ENCODE peak calls at places on chromosomes 12 and 14, in seven cellular contexts. S, T, C, J, L, O and Q are unnamed samples.

GRCh38 chr12:10235761-10236631 is 23.3 kb downstream of the GABARAPL1 start:
- DNase-seq in O (peak), J (no peak), C (peak), T (peak), S (peak), L (peak), Q (no peak)

GRCh38 chr12:5945071-5946008 is at the start of gene ANO2:
- DNase-seq in C (peak), T (no peak), L (no peak), O (peak), S (no peak), J (no peak), Q (peak)

GRCh38 chr14:23481362-23481970 is 12.0 kb downstream of the NGDN start:
- DNase-seq in O (peak), S (peak), T (no peak), C (no peak), J (no peak), L (no peak), Q (no peak)

GRCh38 chr12:105084251-105085250 is at the start of gene ALDH1L2:
- DNase-seq in C (peak), O (peak), T (peak), L (peak), J (peak), S (peak), Q (peak)

GRCh38 chr14:67477926-67478915 is 10.3 kb downstream of the TMEM229B start:
- DNase-seq in C (no peak), J (no peak), L (no peak), S (no peak), T (no peak), O (no peak), Q (peak)

GRCh38 chr12:52606581-52607241 is 5.4 kb upstream of the KRT72 start:
- DNase-seq in T (no peak), J (no peak), C (no peak), L (peak), S (peak), O (no peak), Q (no peak)

GRCh38 chr12:2845280-2845679 is 10.4 kb upstream of the NRIP2 start:
- DNase-seq in C (no peak), S (peak), L (no peak), O (no peak), J (peak), T (no peak), Q (no peak)

GRCh38 chr12:47808049-47808448 is 11.7 kb downstream of the HDAC7 start:
- DNase-seq in L (peak), O (peak), C (peak), T (no peak), S (peak), J (peak), Q (no peak)

GRCh38 chr12:47651368-47652254 is 54.2 kb downstream of the RPAP3 start:
- DNase-seq in L (peak), T (peak), C (peak), S (peak), O (peak), J (peak), Q (no peak)

DNA sequence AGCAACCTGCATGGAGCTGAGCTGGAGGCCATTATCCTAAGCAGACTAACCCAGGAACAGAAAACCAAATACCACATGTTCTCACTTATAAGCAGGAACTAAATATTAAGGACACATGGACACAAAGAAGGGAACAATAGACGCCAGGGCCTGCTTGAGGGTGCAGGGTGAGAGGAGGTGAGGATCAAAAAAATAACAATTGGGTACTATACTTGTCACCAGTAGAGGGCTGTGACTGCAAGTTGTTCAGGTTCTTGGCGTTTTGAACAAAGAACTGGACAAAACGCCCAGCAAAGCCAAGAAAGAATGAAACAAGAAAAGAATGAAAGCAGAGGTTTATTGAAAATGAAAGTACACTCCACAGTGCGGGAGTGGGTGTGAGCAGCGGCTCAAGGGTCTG is 208.5 kb upstream of the NEDD1 start:
- DNase-seq in J (no peak), L (no peak), S (no peak), C (no peak), T (no peak), O (no peak), Q (no peak)
- TF ChIP-seq CTCF in J (peak), L (no peak), S (peak), C (no peak), T (peak), O (no peak), Q (no peak)

DNA sequence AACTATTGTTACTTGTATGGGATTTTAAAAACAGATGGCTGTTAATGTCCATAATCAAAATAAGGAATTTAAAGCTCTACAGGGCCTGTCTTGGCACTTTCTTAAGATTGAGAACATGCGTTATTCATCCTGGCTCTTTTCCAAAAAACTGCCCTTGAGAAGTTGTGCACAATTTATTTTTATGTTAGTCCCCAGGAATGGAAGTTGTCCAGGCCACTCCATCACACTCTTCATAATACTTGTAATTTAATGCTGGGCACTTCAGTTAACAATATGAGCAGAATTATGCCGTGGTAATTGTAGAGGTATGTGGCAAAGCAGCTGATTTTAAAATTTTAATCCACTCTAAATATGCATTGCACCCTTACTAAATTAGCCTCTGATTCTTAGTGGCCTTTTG is 51.8 kb upstream of the REP15 start:
- DNase-seq in C (no peak), L (no peak), S (peak), O (no peak), T (no peak), J (peak), Q (no peak)
- TF ChIP-seq CTCF in C (no peak), L (no peak), S (no peak), O (no peak), T (no peak), J (no peak), Q (no peak)

GRCh38 chr12:50258167-50258551 is 25.2 kb downstream of the LIMA1 start:
- DNase-seq in O (no peak), C (no peak), L (no peak), S (no peak), J (no peak), T (no peak), Q (no peak)

GRCh38 chr12:50263832-50264231 is 19.5 kb downstream of the LIMA1 start:
- DNase-seq in O (no peak), T (no peak), C (no peak), J (no peak), L (no peak), S (no peak), Q (no peak)

GRCh38 chr12:50257226-50258166 is 25.8 kb downstream of the LIMA1 start:
- DNase-seq in J (peak), O (peak), C (no peak), L (no peak), S (peak), T (no peak), Q (no peak)

GRCh38 chr12:50265770-50266524 is 17.4 kb downstream of the LIMA1 start:
- DNase-seq in L (no peak), S (no peak), J (no peak), O (no peak), C (no peak), T (no peak), Q (no peak)

GRCh38 chr12:50261654-50262053 is 21.7 kb downstream of the LIMA1 start:
- DNase-seq in O (no peak), T (no peak), C (no peak), L (no peak), S (peak), J (no peak), Q (no peak)
- TF ChIP-seq CTCF in O (peak), T (no peak), C (no peak), L (no peak), S (peak), J (no peak), Q (peak)

GRCh38 chr12:119036878-119037493 is 55.6 kb downstream of the SRRM4 start:
- DNase-seq in T (peak), J (peak), C (peak), O (peak), L (no peak), S (no peak), Q (no peak)
- TF ChIP-seq CTCF in T (peak), J (peak), C (peak), O (peak), L (peak), S (peak), Q (peak)

GRCh38 chr12:112930350-112930749 is 7.9 kb upstream of the OAS3 start:
- DNase-seq in J (no peak), T (no peak), C (no peak), S (no peak), L (no peak), O (no peak), Q (no peak)

GRCh38 chr12:112927925-112928324 is 10.3 kb upstream of the OAS3 start:
- DNase-seq in O (no peak), T (no peak), L (no peak), C (no peak), J (no peak), S (no peak), Q (no peak)

GRCh38 chr12:112929715-112930114 is 8.6 kb upstream of the OAS3 start:
- DNase-seq in L (no peak), C (no peak), S (no peak), J (no peak), T (no peak), O (no peak), Q (no peak)

GRCh38 chr12:112927475-112927874 is 10.8 kb upstream of the OAS3 start:
- DNase-seq in L (no peak), C (no peak), T (no peak), O (no peak), S (no peak), J (no peak), Q (no peak)

DNA sequence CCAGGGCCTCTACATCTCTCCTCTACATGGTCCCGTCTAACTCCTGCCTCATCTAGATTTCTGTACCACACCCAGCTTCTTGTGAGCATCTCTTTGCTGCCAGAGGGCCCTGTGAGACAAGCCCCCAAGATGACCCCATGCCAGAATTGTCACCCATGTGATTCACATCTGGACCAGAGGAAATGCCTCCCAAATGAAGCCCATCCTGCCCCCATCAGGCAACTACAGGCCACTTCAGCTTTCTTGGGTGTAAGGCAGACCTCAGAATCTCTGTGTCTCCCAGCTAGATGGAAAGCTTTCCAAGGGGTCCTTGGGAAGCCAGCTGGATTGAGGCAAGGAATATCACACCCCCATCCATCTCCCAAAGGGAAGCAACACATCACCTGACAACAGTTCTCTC is 9.3 kb upstream of the OAS3 start:
- DNase-seq in T (no peak), O (no peak), S (no peak), J (no peak), C (no peak), L (no peak), Q (no peak)
- TF ChIP-seq CTCF in T (no peak), O (peak), S (no peak), J (peak), C (no peak), L (no peak), Q (no peak)